ENCODE peak calls at places on chromosomes 2 and 18, in seven cellular contexts. C is HepG2, W is NB4, T is astrocyte, U is tibial nerve, K is heart left ventricle, D is stomach. S is an unnamed sample.
A peak's percentile ranks its signal among the peaks of the same experiment; 100 is the strongest.

GRCh38 chr2:64831134-64831976 is 157.8 kb upstream of the SLC1A4 start:
- DNase-seq in C (peak; percentile 88), W (peak; percentile 98), T (peak; percentile 79), U (peak; percentile 79), K (peak; percentile 93), D (peak; percentile 82), S (peak; percentile 93)

GRCh38 chr18:54774971-54775665 is 53.2 kb upstream of the RAB27B start:
- DNase-seq in C (no peak), W (no peak), T (peak; percentile 38), U (no peak), K (no peak), D (no peak), S (peak; percentile 17)

GRCh38 chr2:28009732-28010131 is 119.2 kb downstream of the BABAM2 start:
- DNase-seq in C (no peak), W (no peak), T (no peak), U (no peak), K (peak; percentile 33), D (no peak), S (peak; percentile 33)

GRCh38 chr2:18209934-18210639 is 331.6 kb downstream of the KCNS3 start:
- DNase-seq in C (no peak), W (no peak), T (peak; percentile 99), U (no peak), K (no peak), D (no peak), S (peak; percentile 62)

GRCh38 chr2:86372641-86373502 is 35.4 kb upstream of the REEP1 start:
- DNase-seq in C (peak; percentile 63), W (peak; percentile 49), T (peak; percentile 25), U (no peak), K (no peak), D (peak; percentile 56), S (peak; percentile 63)

GRCh38 chr18:26741041-26741440 is 124.5 kb downstream of the AQP4 start:
- DNase-seq in C (no peak), W (no peak), T (no peak), U (no peak), K (no peak), D (no peak), S (no peak)

GRCh38 chr18:37578886-37579513 is 13.4 kb upstream of the CELF4 start:
- DNase-seq in C (peak; percentile 18), W (peak; percentile 23), T (no peak), U (no peak), K (no peak), D (no peak), S (peak; percentile 67)

GRCh38 chr18:5414546-5414945 is 119.0 kb upstream of the ZBTB14 start:
- DNase-seq in C (no peak), W (no peak), T (no peak), U (no peak), K (no peak), D (no peak), S (no peak)

GRCh38 chr2:240205348-240205747 is 64.9 kb upstream of the OTOS start:
- DNase-seq in C (no peak), W (no peak), T (peak; percentile 53), U (no peak), K (no peak), D (no peak), S (peak; percentile 27)

GRCh38 chr2:241307055-241307454 is 8.4 kb downstream of the HDLBP start:
- DNase-seq in C (no peak), W (no peak), T (no peak), U (no peak), K (no peak), D (no peak), S (no peak)

GRCh38 chr2:28702887-28703286 is 48.7 kb upstream of the PPP1CB start:
- DNase-seq in C (no peak), W (no peak), T (no peak), U (no peak), K (no peak), D (no peak), S (no peak)

GRCh38 chr2:1550076-1550475 is 136.8 kb downstream of the TPO start:
- DNase-seq in C (no peak), W (no peak), T (no peak), U (no peak), K (no peak), D (no peak), S (no peak)

GRCh38 chr2:236354056-236354940 is 90.1 kb upstream of the ASB18 start:
- DNase-seq in C (no peak), W (no peak), T (no peak), U (no peak), K (no peak), D (no peak), S (no peak)

GRCh38 chr18:36628435-36629094 is 200.2 kb downstream of the TPGS2 start:
- DNase-seq in C (peak; percentile 5), W (no peak), T (no peak), U (no peak), K (no peak), D (no peak), S (peak; percentile 72)

GRCh38 chr2:69790601-69790959 is 38.9 kb upstream of the GMCL1 start:
- DNase-seq in C (no peak), W (no peak), T (no peak), U (no peak), K (no peak), D (no peak), S (no peak)
- H3K4me3 ChIP-seq in C (no peak overlapping the region), W (no peak overlapping the region), T (no peak overlapping the region), U (no peak overlapping the region), K (peak overlapping the region; percentile 8), D (no peak overlapping the region), S (no peak overlapping the region)

GRCh38 chr2:32210767-32211408 is 45.2 kb downstream of the SLC30A6 start:
- DNase-seq in C (no peak), W (no peak), T (no peak), U (no peak), K (no peak), D (no peak), S (no peak)
- TF ChIP-seq CTCF in C (no peak), W (no peak), T (no peak), U (no peak), K (no peak), D (no peak), S (no peak)

GRCh38 chr18:47999801-48000248 is 69.4 kb upstream of the SMAD2 start:
- DNase-seq in C (no peak), W (peak; percentile 95), T (no peak), U (no peak), K (no peak), D (no peak), S (no peak)

GRCh38 chr18:47996091-47996541 is 65.7 kb upstream of the SMAD2 start:
- DNase-seq in C (no peak), W (no peak), T (no peak), U (no peak), K (no peak), D (no peak), S (no peak)

GRCh38 chr18:47993409-47993808 is 63.0 kb upstream of the SMAD2 start:
- DNase-seq in C (no peak), W (peak; percentile 32), T (no peak), U (no peak), K (no peak), D (no peak), S (no peak)

GRCh38 chr18:48000701-48001100 is 70.2 kb upstream of the SMAD2 start:
- DNase-seq in C (no peak), W (no peak), T (no peak), U (no peak), K (no peak), D (no peak), S (no peak)

GRCh38 chr18:47997338-47997780 is 66.9 kb upstream of the SMAD2 start:
- DNase-seq in C (no peak), W (peak; percentile 67), T (no peak), U (no peak), K (no peak), D (no peak), S (peak; percentile 9)
- H3K4me3 ChIP-seq in C (no peak overlapping the region), W (no peak overlapping the region), T (no peak overlapping the region), U (no peak overlapping the region), K (no peak overlapping the region), D (no peak overlapping the region), S (no peak overlapping the region)

DNA sequence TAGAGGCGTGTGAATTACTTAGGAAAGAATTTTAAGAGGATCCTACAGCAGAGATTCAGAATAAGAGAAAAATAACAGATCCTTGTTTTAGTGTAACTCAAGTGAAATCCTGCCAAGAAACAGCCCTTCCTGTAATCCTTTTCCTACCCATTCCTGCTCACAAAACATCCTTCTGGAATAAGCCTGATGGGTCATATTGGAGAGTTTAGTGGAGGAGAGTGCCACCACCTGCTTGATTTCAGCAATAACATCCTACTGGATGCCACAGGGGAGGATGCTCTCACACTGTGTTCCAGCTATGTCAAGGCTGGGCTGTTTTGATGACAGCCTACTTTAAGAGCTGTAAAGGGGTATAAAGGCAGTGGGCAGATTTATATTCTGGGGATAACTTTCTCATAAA is 54.8 kb upstream of the CCDC178 start:
- DNase-seq in C (peak; percentile 24), W (peak; percentile 20), T (peak; percentile 49), U (peak; percentile 23), K (no peak), D (no peak), S (peak; percentile 68)
- TF ChIP-seq CTCF in C (peak; percentile 67), W (peak; percentile 32), T (peak; percentile 65), U (peak; percentile 34), K (peak; percentile 15), D (no peak), S (peak; percentile 66)

GRCh38 chr2:6827516-6828298 is 38.0 kb downstream of the CMPK2 start:
- DNase-seq in C (no peak), W (peak; percentile 13), T (no peak), U (no peak), K (no peak), D (no peak), S (no peak)
- H3K4me3 ChIP-seq in C (no peak overlapping the region), W (no peak overlapping the region), T (no peak overlapping the region), U (no peak overlapping the region), K (no peak overlapping the region), D (no peak overlapping the region), S (no peak overlapping the region)

GRCh38 chr2:44389895-44390294 is 28.1 kb downstream of the CAMKMT start:
- DNase-seq in C (no peak), W (no peak), T (no peak), U (no peak), K (no peak), D (no peak), S (peak; percentile 6)
- TF ChIP-seq CTCF in C (no peak), W (no peak), T (no peak), U (no peak), K (peak; percentile 23), D (no peak), S (peak; percentile 43)

GRCh38 chr2:145593280-145593679 is 1073.4 kb upstream of the ZEB2 start:
- DNase-seq in C (no peak), W (no peak), T (no peak), U (no peak), K (no peak), D (no peak), S (no peak)

GRCh38 chr2:145593991-145594702 is 1074.2 kb upstream of the ZEB2 start:
- DNase-seq in C (no peak), W (no peak), T (peak; percentile 85), U (no peak), K (no peak), D (no peak), S (peak; percentile 87)

GRCh38 chr2:145587922-145588321 is 1068.0 kb upstream of the ZEB2 start:
- DNase-seq in C (no peak), W (no peak), T (no peak), U (no peak), K (no peak), D (no peak), S (no peak)

GRCh38 chr2:145592362-145592761 is 1072.4 kb upstream of the ZEB2 start:
- DNase-seq in C (no peak), W (no peak), T (no peak), U (no peak), K (no peak), D (no peak), S (peak; percentile 55)

GRCh38 chr2:145591109-145591809 is 1071.3 kb upstream of the ZEB2 start:
- DNase-seq in C (no peak), W (no peak), T (no peak), U (no peak), K (no peak), D (no peak), S (no peak)
- H3K4me3 ChIP-seq in C (no peak overlapping the region), W (no peak overlapping the region), T (no peak overlapping the region), U (no peak overlapping the region), K (no peak overlapping the region), D (no peak overlapping the region), S (no peak overlapping the region)